ENCODE peak calls at places on chromosomes 16 and 17, in six cellular contexts. N is astrocyte; G is foreskin fibroblast; Y is neural progenitor cell; D is effector memory CD4-positive, alpha-beta T cell; Q is activated T-helper 2 cell treated with anti-CD3 and anti-CD28 coated beads, Interferon-gamma antibody, Interleukin-2, Interleukin-4, amounts not matched to agents 10 μg/mL and 5 μg/mL and 100 μg/mL, durations not matched to agents 14 hours and 24 hours and 36 hours. O is an unnamed sample.

GRCh38 chr17:49497147-49498036 is 2.3 kb downstream of the NGFR start:
- DNase-seq in N (peak), Y (peak), G (peak), Q (no peak), D (no peak), O (no peak)

GRCh38 chr16:18803569-18804462 is 2.5 kb upstream of the ARL6IP1 start:
- DNase-seq in Y (no peak), Q (no peak), G (peak), N (peak), D (no peak), O (no peak)

GRCh38 chr17:27545562-27546229 is 85.3 kb upstream of the LGALS9 start:
- DNase-seq in Y (no peak), Q (no peak), N (peak), G (no peak), D (no peak), O (no peak)

GRCh38 chr16:80627108-80627507 is 86.3 kb downstream of the DYNLRB2 start:
- DNase-seq in D (no peak), Y (no peak), N (no peak), Q (no peak), G (no peak), O (no peak)

GRCh38 chr17:37488607-37489196 is 989 bp upstream of the DUSP14 start:
- DNase-seq in G (peak), Q (peak), N (peak), Y (peak), D (peak), O (peak)

GRCh38 chr16:75488322-75488721 is 6.9 kb downstream of the CHST6 start:
- DNase-seq in D (no peak), N (no peak), Q (no peak), G (no peak), Y (no peak), O (no peak)

GRCh38 chr17:45366691-45367090 is 49.9 kb upstream of the MAP3K14 start:
- DNase-seq in Q (no peak), N (no peak), Y (no peak), G (no peak), D (no peak), O (no peak)

GRCh38 chr16:2499890-2500633 is 13.7 kb upstream of the ATP6V0C start:
- DNase-seq in Q (no peak), D (no peak), N (no peak), G (no peak), Y (no peak), O (no peak)

GRCh38 chr17:55059724-55060123 is 91.2 kb downstream of the STXBP4 start:
- DNase-seq in N (no peak), Y (no peak), D (no peak), Q (no peak), G (no peak), O (no peak)

GRCh38 chr17:47315451-47316266 is 8.1 kb upstream of the EFCAB13 start:
- DNase-seq in Q (no peak), N (peak), D (peak), Y (peak), G (peak), O (no peak)

GRCh38 chr17:77959216-77959925 is 868 bp downstream of the TNRC6C start:
- DNase-seq in D (peak), Q (peak), Y (peak), N (no peak), G (peak), O (peak)

GRCh38 chr16:70576431-70577255 is 53.0 kb downstream of the SF3B3 start:
- DNase-seq in D (no peak), N (peak), Y (no peak), Q (no peak), G (peak), O (no peak)

GRCh38 chr17:2792541-2793169 is 3.6 kb upstream of the RAP1GAP2 start:
- DNase-seq in Y (no peak), Q (no peak), N (no peak), G (no peak), D (peak), O (no peak)

GRCh38 chr17:34850023-34850422 is 111.2 kb downstream of the CCT6B start:
- DNase-seq in D (no peak), Y (no peak), G (peak), N (no peak), Q (no peak), O (no peak)

GRCh38 chr16:637081-638018 is 1.2 kb upstream of the METTL26 start:
- DNase-seq in Y (peak), G (peak), N (peak), D (peak), Q (peak), O (peak)

GRCh38 chr17:74031314-74032080 is 172.0 kb upstream of the RPL38 start:
- DNase-seq in G (no peak), D (no peak), Q (no peak), N (no peak), Y (no peak), O (no peak)

GRCh38 chr16:31344712-31345111 is 10.3 kb upstream of the ITGAX start:
- DNase-seq in G (no peak), N (no peak), Q (no peak), D (no peak), Y (no peak), O (no peak)

GRCh38 chr16:20952144-20952797 is 51.7 kb downstream of the LYRM1 start:
- DNase-seq in Y (no peak), Q (no peak), N (no peak), D (no peak), G (no peak), O (no peak)

O was measured in T-helper 22 cell.